ENCODE peak calls at places on chromosomes 7 and 10, in four cellular contexts. One of them, this sample, is unnamed.

GRCh38 chr10:63384675-63385074 is 81.1 kb downstream of the JMJD1C start:
- DNase-seq in NCI-H1436: no peak
- DNase-seq in CD4-positive, alpha-beta T cell: no peak
- DNase-seq in GM13976: no peak
- DNase-seq in this sample: no peak

GRCh38 chr10:70480254-70480861 is 1.8 kb downstream of the PALD1 start:
- DNase-seq in NCI-H1436: no peak
- DNase-seq in CD4-positive, alpha-beta T cell: peak; percentile 20
- DNase-seq in GM13976: peak; percentile 53
- DNase-seq in this sample: peak; percentile 16

GRCh38 chr10:3226960-3227724 is 54.6 kb upstream of the PITRM1 start:
- DNase-seq in NCI-H1436: no peak
- DNase-seq in CD4-positive, alpha-beta T cell: no peak
- DNase-seq in GM13976: no peak
- DNase-seq in this sample: no peak

GRCh38 chr7:24729365-24730017 is 27.8 kb downstream of the GSDME start:
- DNase-seq in NCI-H1436: no peak
- DNase-seq in CD4-positive, alpha-beta T cell: no peak
- DNase-seq in GM13976: no peak
- DNase-seq in this sample: no peak

GRCh38 chr10:127854769-127855583 is 37.8 kb downstream of the CLRN3 start:
- DNase-seq in NCI-H1436: no peak
- DNase-seq in CD4-positive, alpha-beta T cell: no peak
- DNase-seq in GM13976: peak; percentile 46
- DNase-seq in this sample: no peak

GRCh38 chr10:63681965-63682704 is 160.9 kb downstream of the REEP3 start:
- DNase-seq in NCI-H1436: no peak
- DNase-seq in CD4-positive, alpha-beta T cell: no peak
- DNase-seq in GM13976: no peak
- DNase-seq in this sample: no peak

GRCh38 chr7:112556633-112557032 is 75.8 kb downstream of the LSMEM1 start:
- DNase-seq in NCI-H1436: no peak
- DNase-seq in CD4-positive, alpha-beta T cell: no peak
- DNase-seq in GM13976: peak; percentile 15
- DNase-seq in this sample: no peak

GRCh38 chr7:32611201-32611691 is 116.0 kb downstream of the AVL9 start:
- DNase-seq in NCI-H1436: no peak
- DNase-seq in CD4-positive, alpha-beta T cell: no peak
- DNase-seq in GM13976: no peak
- DNase-seq in this sample: no peak

GRCh38 chr7:43878867-43879266 is 9.6 kb upstream of the MRPS24 start:
- DNase-seq in NCI-H1436: no peak
- DNase-seq in CD4-positive, alpha-beta T cell: no peak
- DNase-seq in GM13976: no peak
- DNase-seq in this sample: no peak

GRCh38 chr7:128104109-128104742 is 73.0 kb upstream of the LRRC4 start:
- DNase-seq in NCI-H1436: no peak
- DNase-seq in CD4-positive, alpha-beta T cell: no peak
- DNase-seq in GM13976: peak; percentile 72
- DNase-seq in this sample: no peak

GRCh38 chr10:108801775-108802516 is 1121.4 kb downstream of the XPNPEP1 start:
- DNase-seq in NCI-H1436: no peak
- DNase-seq in CD4-positive, alpha-beta T cell: no peak
- DNase-seq in GM13976: no peak
- DNase-seq in this sample: no peak

GRCh38 chr7:34596887-34597286 is 61.1 kb upstream of the NPSR1 start:
- DNase-seq in NCI-H1436: peak; percentile 18
- DNase-seq in CD4-positive, alpha-beta T cell: no peak
- DNase-seq in GM13976: no peak
- DNase-seq in this sample: no peak

GRCh38 chr10:128087146-128087883 is 38.9 kb downstream of the MKI67 start:
- DNase-seq in NCI-H1436: no peak
- DNase-seq in CD4-positive, alpha-beta T cell: no peak
- DNase-seq in GM13976: no peak
- DNase-seq in this sample: no peak

GRCh38 chr7:73844848-73845460 is 2.6 kb upstream of the METTL27 start:
- DNase-seq in NCI-H1436: no peak
- DNase-seq in CD4-positive, alpha-beta T cell: no peak
- DNase-seq in GM13976: no peak
- DNase-seq in this sample: no peak

GRCh38 chr7:110839866-110840265 is 251.1 kb upstream of the LRRN3 start:
- DNase-seq in NCI-H1436: peak; percentile 55
- DNase-seq in CD4-positive, alpha-beta T cell: no peak
- DNase-seq in GM13976: no peak
- DNase-seq in this sample: no peak

GRCh38 chr7:116449950-116450349 is 49.6 kb upstream of the CAV2 start:
- DNase-seq in NCI-H1436: no peak
- DNase-seq in CD4-positive, alpha-beta T cell: no peak
- DNase-seq in GM13976: no peak
- DNase-seq in this sample: no peak

GRCh38 chr7:42016517-42016916 is 220.5 kb downstream of the GLI3 start:
- DNase-seq in NCI-H1436: no peak
- DNase-seq in CD4-positive, alpha-beta T cell: no peak
- DNase-seq in GM13976: no peak
- DNase-seq in this sample: no peak